ENCODE peak calls at places on chromosomes 3 and 15, in six cellular contexts. V is DMS 273 treated with DMSO at 0.1 percent for 48 hours; O is stimulated activated CD4-positive, alpha-beta T cell treated with anti-CD3 and anti-CD28 coated beads, Interleukin-4, amount 100 ng/mL, for 24 hours; R is heart left ventricle; M is B cell; W is H4. P is an unnamed sample.

GRCh38 chr15:52653451-52653964 is 25.7 kb downstream of the ATOSA start:
- DNase-seq in V (no peak), O (no peak), R (no peak), M (no peak), W (peak), P (no peak)

GRCh38 chr3:139355502-139355901 is 11.7 kb downstream of the MRPS22 start:
- DNase-seq in V (no peak), O (no peak), R (no peak), M (no peak), W (no peak), P (no peak)

GRCh38 chr15:36335659-36336058 is 243.8 kb upstream of the CDIN1 start:
- DNase-seq in V (no peak), O (no peak), R (no peak), M (no peak), W (no peak), P (no peak)

GRCh38 chr15:77533530-77533929 is 99.2 kb downstream of the LINGO1 start:
- DNase-seq in V (no peak), O (no peak), R (no peak), M (no peak), W (no peak), P (no peak)

GRCh38 chr3:108486272-108486787 is 24.1 kb downstream of the MYH15 start:
- DNase-seq in V (no peak), O (no peak), R (no peak), M (no peak), W (no peak), P (no peak)

GRCh38 chr3:125003369-125003853 is 52.4 kb downstream of the HEG1 start:
- DNase-seq in V (no peak), O (no peak), R (peak), M (no peak), W (no peak), P (no peak)

GRCh38 chr3:195249057-195249770 is 21.7 kb downstream of the XXYLT1 start:
- DNase-seq in V (no peak), O (no peak), R (no peak), M (no peak), W (no peak), P (no peak)

GRCh38 chr3:110413807-110414748 is 657.5 kb upstream of the NECTIN3 start:
- DNase-seq in V (no peak), O (no peak), R (no peak), M (no peak), W (peak), P (no peak)

GRCh38 chr3:156341831-156342416 is 213.0 kb downstream of the SSR3 start:
- DNase-seq in V (no peak), O (no peak), R (no peak), M (peak), W (no peak), P (no peak)

GRCh38 chr3:114451561-114452018 is 157.8 kb downstream of the TIGIT start:
- DNase-seq in V (no peak), O (no peak), R (peak), M (no peak), W (peak), P (no peak)

GRCh38 chr15:98674336-98674735 is 26.0 kb downstream of the IGF1R start:
- DNase-seq in V (no peak), O (no peak), R (peak), M (no peak), W (no peak), P (no peak)

GRCh38 chr3:165568907-165569462 is 268.2 kb downstream of the BCHE start:
- DNase-seq in V (no peak), O (no peak), R (no peak), M (no peak), W (no peak), P (no peak)

GRCh38 chr3:176906046-176906905 is 291.0 kb downstream of the TBL1XR1 start:
- DNase-seq in V (peak), O (no peak), R (peak), M (no peak), W (peak), P (peak)

GRCh38 chr3:48564022-48564421 is 441 bp upstream of the UCN2 start:
- DNase-seq in V (no peak), O (no peak), R (peak), M (peak), W (peak), P (no peak)

GRCh38 chr3:72337480-72337855 is 510.8 kb downstream of the SHQ1 start:
- DNase-seq in V (no peak), O (no peak), R (no peak), M (no peak), W (no peak), P (no peak)

GRCh38 chr3:23840521-23840920 is 34.8 kb downstream of the UBE2E1 start:
- DNase-seq in V (no peak), O (no peak), R (no peak), M (no peak), W (no peak), P (no peak)

GRCh38 chr3:55091381-55092225 is 163.7 kb upstream of the LRTM1 start:
- DNase-seq in V (no peak), O (no peak), R (no peak), M (no peak), W (peak), P (no peak)

GRCh38 chr3:13702226-13702820 is 153.4 kb downstream of the FBLN2 start:
- DNase-seq in V (no peak), O (no peak), R (no peak), M (no peak), W (no peak), P (no peak)

GRCh38 chr15:96207377-96208006 is 123.0 kb upstream of the NR2F2 start:
- DNase-seq in V (no peak), O (no peak), R (no peak), M (no peak), W (no peak), P (no peak)

GRCh38 chr3:13235079-13235478 is 161.8 kb upstream of the IQSEC1 start:
- DNase-seq in V (no peak), O (no peak), R (no peak), M (peak), W (no peak), P (peak)

GRCh38 chr15:89857673-89858072 is 36.1 kb downstream of the AP3S2 start:
- DNase-seq in V (no peak), O (no peak), R (no peak), M (no peak), W (no peak), P (no peak)

GRCh38 chr3:104594491-104594890 is 772.2 kb upstream of the ALCAM start:
- DNase-seq in V (no peak), O (no peak), R (no peak), M (no peak), W (no peak), P (no peak)

GRCh38 chr15:73781038-73781925 is 28.1 kb upstream of the INSYN1 start:
- DNase-seq in V (no peak), O (no peak), R (no peak), M (no peak), W (no peak), P (no peak)

GRCh38 chr3:195236801-195237570 is 34.0 kb downstream of the XXYLT1 start:
- DNase-seq in V (no peak), O (no peak), R (no peak), M (no peak), W (no peak), P (no peak)

GRCh38 chr15:94205366-94205765 is 26.0 kb upstream of the MCTP2 start:
- DNase-seq in V (no peak), O (peak), R (no peak), M (no peak), W (peak), P (no peak)

GRCh38 chr15:97929456-97930229 is 30.9 kb upstream of the ARRDC4 start:
- DNase-seq in V (no peak), O (no peak), R (no peak), M (no peak), W (no peak), P (no peak)

GRCh38 chr3:13615019-13615528 is 66.1 kb downstream of the FBLN2 start:
- DNase-seq in V (no peak), O (no peak), R (no peak), M (no peak), W (no peak), P (no peak)

GRCh38 chr3:36957862-36958686 is 13.2 kb upstream of the TRANK1 start:
- DNase-seq in V (no peak), O (peak), R (no peak), M (no peak), W (no peak), P (no peak)

GRCh38 chr3:12999147-13000140 is 73.8 kb downstream of the IQSEC1 start:
- DNase-seq in V (no peak), O (no peak), R (peak), M (peak), W (peak), P (no peak)

GRCh38 chr3:126212629-126213375 is 32.4 kb upstream of the ALDH1L1 start:
- DNase-seq in V (peak), O (no peak), R (peak), M (no peak), W (no peak), P (peak)

GRCh38 chr3:38119248-38119544 is 17.7 kb downstream of the ACAA1 start:
- DNase-seq in V (no peak), O (no peak), R (no peak), M (no peak), W (no peak), P (no peak)

P was measured in COR-L47.